ENCODE peak calls at places on chromosomes 4 and X, in five cellular contexts. One of them, this sample, is unnamed.

GRCh38 chr4:6472008-6472386 is 417 bp downstream of the PPP2R2C start:
- DNase-seq in sigmoid colon: peak; percentile 28
- DNase-seq in ovary: no peak
- DNase-seq in tibial nerve: no peak
- DNase-seq in A549: no peak
- DNase-seq in this sample: peak; percentile 55

GRCh38 chr4:84529169-84529751 is 30.2 kb upstream of the NKX6-1 start:
- DNase-seq in ovary: no peak
- DNase-seq in sigmoid colon: no peak
- DNase-seq in tibial nerve: no peak
- DNase-seq in A549: peak; percentile 12
- DNase-seq in this sample: no peak

GRCh38 chr4:20995015-20995414 is 294.8 kb downstream of the PACRGL start:
- DNase-seq in A549: no peak
- DNase-seq in tibial nerve: no peak
- DNase-seq in sigmoid colon: no peak
- DNase-seq in ovary: no peak
- DNase-seq in this sample: no peak

GRCh38 chrX:101040197-101040596 is 11.7 kb downstream of the TRMT2B start:
- DNase-seq in sigmoid colon: no peak
- DNase-seq in tibial nerve: no peak
- DNase-seq in A549: no peak
- DNase-seq in ovary: no peak
- DNase-seq in this sample: no peak

GRCh38 chrX:27136325-27136724 is 326.8 kb downstream of the PPP4R3C start:
- DNase-seq in sigmoid colon: no peak
- DNase-seq in tibial nerve: no peak
- DNase-seq in ovary: no peak
- DNase-seq in A549: no peak
- DNase-seq in this sample: no peak

GRCh38 chr4:150256841-150257273 is 178.6 kb downstream of the DCLK2 start:
- DNase-seq in sigmoid colon: no peak
- DNase-seq in ovary: no peak
- DNase-seq in tibial nerve: no peak
- DNase-seq in A549: no peak
- DNase-seq in this sample: no peak

GRCh38 chr4:140300271-140300970 is 73.0 kb upstream of the SCOC start:
- DNase-seq in ovary: no peak
- DNase-seq in tibial nerve: no peak
- DNase-seq in sigmoid colon: no peak
- DNase-seq in A549: peak; percentile 42
- DNase-seq in this sample: no peak

GRCh38 chr4:176656108-176656507 is 136.6 kb downstream of the VEGFC start:
- DNase-seq in sigmoid colon: no peak
- DNase-seq in ovary: no peak
- DNase-seq in tibial nerve: no peak
- DNase-seq in A549: no peak
- DNase-seq in this sample: no peak

GRCh38 chrX:136336623-136337022 is 35.9 kb downstream of the ADGRG4 start:
- DNase-seq in tibial nerve: no peak
- DNase-seq in A549: peak; percentile 1
- DNase-seq in ovary: no peak
- DNase-seq in sigmoid colon: no peak
- DNase-seq in this sample: no peak

GRCh38 chr4:75724867-75725724 is 719 bp downstream of the USO1 start:
- DNase-seq in ovary: peak; percentile 77
- DNase-seq in A549: peak; percentile 63
- DNase-seq in tibial nerve: peak; percentile 47
- DNase-seq in sigmoid colon: peak; percentile 88
- DNase-seq in this sample: peak; percentile 84

GRCh38 chr4:172927096-172927495 is 241.5 kb upstream of the GALNT7 start:
- DNase-seq in ovary: no peak
- DNase-seq in sigmoid colon: no peak
- DNase-seq in tibial nerve: no peak
- DNase-seq in A549: no peak
- DNase-seq in this sample: no peak

GRCh38 chr4:173573286-173573685 is 43.3 kb upstream of the HAND2 start:
- DNase-seq in tibial nerve: no peak
- DNase-seq in sigmoid colon: peak; percentile 77
- DNase-seq in A549: no peak
- DNase-seq in ovary: no peak
- DNase-seq in this sample: no peak

GRCh38 chr4:187236491-187236890 is 512.8 kb upstream of the FAT1 start:
- DNase-seq in tibial nerve: no peak
- DNase-seq in ovary: no peak
- DNase-seq in A549: peak; percentile 11
- DNase-seq in sigmoid colon: no peak
- DNase-seq in this sample: no peak

GRCh38 chr4:3266076-3266475 is 17.1 kb downstream of the MSANTD1 start:
- DNase-seq in sigmoid colon: peak; percentile 27
- DNase-seq in ovary: no peak
- DNase-seq in A549: no peak
- DNase-seq in tibial nerve: no peak
- DNase-seq in this sample: no peak

GRCh38 chrX:43953218-43953617 is 20.0 kb downstream of the NDP start:
- DNase-seq in sigmoid colon: no peak
- DNase-seq in ovary: no peak
- DNase-seq in tibial nerve: no peak
- DNase-seq in A549: no peak
- DNase-seq in this sample: no peak

GRCh38 chrX:43949669-43950068 is 23.5 kb downstream of the NDP start:
- DNase-seq in ovary: peak; percentile 28
- DNase-seq in A549: peak; percentile 48
- DNase-seq in tibial nerve: no peak
- DNase-seq in sigmoid colon: no peak
- DNase-seq in this sample: no peak
- TF ChIP-seq CTCF in ovary: no peak
- TF ChIP-seq CTCF in A549: peak; percentile 44
- TF ChIP-seq CTCF in tibial nerve: peak; percentile 36
- TF ChIP-seq CTCF in sigmoid colon: no peak
- TF ChIP-seq CTCF in this sample: no peak

GRCh38 chr4:86993909-86994672 is 59.3 kb downstream of the AFF1 start:
- DNase-seq in A549: no peak
- DNase-seq in sigmoid colon: no peak
- DNase-seq in ovary: no peak
- DNase-seq in tibial nerve: no peak
- DNase-seq in this sample: no peak
- TF ChIP-seq EP300 in A549: no peak
- TF ChIP-seq EP300 in sigmoid colon: no peak
- TF ChIP-seq EP300 in ovary: no peak
- TF ChIP-seq EP300 in tibial nerve: no peak
- TF ChIP-seq EP300 in this sample: no peak

GRCh38 chr4:184550476-184550875 is 76.1 kb upstream of the IRF2 start:
- DNase-seq in sigmoid colon: no peak
- DNase-seq in ovary: no peak
- DNase-seq in A549: no peak
- DNase-seq in tibial nerve: no peak
- DNase-seq in this sample: no peak
- H3K4me3 ChIP-seq in sigmoid colon: no peak overlapping the region
- H3K4me3 ChIP-seq in ovary: no peak overlapping the region
- H3K4me3 ChIP-seq in A549: no peak overlapping the region
- H3K4me3 ChIP-seq in tibial nerve: no peak overlapping the region
- H3K4me3 ChIP-seq in this sample: no peak overlapping the region

DNA sequence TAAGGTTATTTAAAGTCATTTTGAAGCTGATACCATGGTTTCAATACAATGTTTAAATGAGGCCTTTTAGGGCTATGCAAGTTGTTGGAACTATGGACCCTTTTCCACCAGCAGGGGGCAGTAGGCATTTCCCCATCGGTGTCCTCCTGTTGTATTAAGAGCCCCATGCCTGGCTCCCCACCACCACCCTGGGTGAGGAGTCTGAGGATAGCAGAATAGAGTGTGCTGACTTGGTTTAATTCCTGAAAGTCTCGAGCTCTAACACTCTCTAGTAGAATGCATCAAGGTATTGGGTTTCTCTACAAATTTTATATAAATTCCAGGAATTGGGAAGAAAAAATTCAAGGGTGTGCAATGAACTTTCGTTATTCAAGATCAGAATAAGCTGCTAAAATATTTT is 234.8 kb upstream of the JADE1 start:
- DNase-seq in tibial nerve: peak; percentile 46
- DNase-seq in sigmoid colon: peak; percentile 83
- DNase-seq in ovary: peak; percentile 36
- DNase-seq in A549: peak; percentile 93
- DNase-seq in this sample: peak; percentile 84
- TF ChIP-seq CTCF in tibial nerve: peak; percentile 54
- TF ChIP-seq CTCF in sigmoid colon: peak; percentile 43
- TF ChIP-seq CTCF in ovary: no peak
- TF ChIP-seq CTCF in A549: peak; percentile 78
- TF ChIP-seq CTCF in this sample: no peak

GRCh38 chr4:76960014-76960413 is 10.5 kb downstream of the SEPTIN11 start:
- DNase-seq in A549: no peak
- DNase-seq in ovary: no peak
- DNase-seq in tibial nerve: no peak
- DNase-seq in sigmoid colon: no peak
- DNase-seq in this sample: no peak
- TF ChIP-seq EP300 in A549: no peak
- TF ChIP-seq EP300 in ovary: no peak
- TF ChIP-seq EP300 in tibial nerve: no peak
- TF ChIP-seq EP300 in sigmoid colon: no peak
- TF ChIP-seq EP300 in this sample: no peak

DNA sequence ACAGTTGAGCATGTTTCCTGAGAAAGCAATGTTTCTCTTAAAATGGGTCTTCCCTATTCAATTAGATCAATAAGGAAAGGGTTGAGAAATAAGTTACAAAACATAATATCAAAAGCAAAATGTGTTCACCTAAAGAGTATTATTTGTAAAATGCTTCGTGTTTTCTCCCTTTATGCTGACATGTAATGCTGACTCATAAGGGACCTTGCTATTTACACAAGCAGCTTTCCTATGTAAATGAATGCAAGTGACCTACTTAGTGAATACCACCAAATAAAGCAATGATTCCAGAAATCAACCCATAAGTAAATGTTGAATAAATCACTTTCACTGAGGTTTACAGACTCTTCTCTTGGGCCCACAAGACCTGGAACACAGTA is 91.5 kb downstream of the ELOVL6 start:
- DNase-seq in A549: peak; percentile 56
- DNase-seq in ovary: no peak
- DNase-seq in sigmoid colon: no peak
- DNase-seq in tibial nerve: no peak
- DNase-seq in this sample: no peak
- H3K4me3 ChIP-seq in A549: peak overlapping the region; percentile 10
- H3K4me3 ChIP-seq in ovary: no peak overlapping the region
- H3K4me3 ChIP-seq in sigmoid colon: no peak overlapping the region
- H3K4me3 ChIP-seq in tibial nerve: no peak overlapping the region
- H3K4me3 ChIP-seq in this sample: no peak overlapping the region

GRCh38 chrX:1386338-1387127 is 5.4 kb downstream of the SLC25A6 start:
- DNase-seq in A549: no peak
- DNase-seq in sigmoid colon: peak; percentile 64
- DNase-seq in tibial nerve: no peak
- DNase-seq in ovary: no peak
- DNase-seq in this sample: no peak
- TF ChIP-seq CTCF in A549: no peak
- TF ChIP-seq CTCF in sigmoid colon: no peak
- TF ChIP-seq CTCF in tibial nerve: no peak
- TF ChIP-seq CTCF in ovary: no peak
- TF ChIP-seq CTCF in this sample: no peak

GRCh38 chr4:142043509-142043908 is 407.1 kb downstream of the IL15 start:
- DNase-seq in sigmoid colon: no peak
- DNase-seq in tibial nerve: no peak
- DNase-seq in ovary: no peak
- DNase-seq in A549: no peak
- DNase-seq in this sample: no peak
- TF ChIP-seq EP300 in sigmoid colon: no peak
- TF ChIP-seq EP300 in tibial nerve: no peak
- TF ChIP-seq EP300 in ovary: no peak
- TF ChIP-seq EP300 in A549: no peak
- TF ChIP-seq EP300 in this sample: no peak

GRCh38 chr4:184350964-184351363 is 123.4 kb downstream of the IRF2 start:
- DNase-seq in sigmoid colon: no peak
- DNase-seq in tibial nerve: no peak
- DNase-seq in A549: no peak
- DNase-seq in ovary: no peak
- DNase-seq in this sample: no peak
- H3K4me3 ChIP-seq in sigmoid colon: no peak overlapping the region
- H3K4me3 ChIP-seq in tibial nerve: no peak overlapping the region
- H3K4me3 ChIP-seq in A549: no peak overlapping the region
- H3K4me3 ChIP-seq in ovary: no peak overlapping the region
- H3K4me3 ChIP-seq in this sample: no peak overlapping the region